ENCODE peak calls at places on chromosomes 11 and 22, in six cellular contexts. A, K, B, H, N and E are unnamed samples.

GRCh38 chr11:131408011-131408640 is 37.7 kb downstream of the NTM start:
- DNase-seq in N (no peak), H (no peak), B (no peak), K (no peak), A (no peak), E (peak)

GRCh38 chr11:43558056-43558455 is 122.5 kb upstream of the HSD17B12 start:
- DNase-seq in N (no peak), K (peak), B (no peak), H (no peak), A (no peak), E (no peak)

GRCh38 chr11:104191124-104191523 is 27.2 kb upstream of the PDGFD start:
- DNase-seq in A (no peak), K (no peak), H (no peak), N (no peak), B (peak), E (no peak)

GRCh38 chr22:29628982-29629381 is 25.5 kb downstream of the NF2 start:
- DNase-seq in H (no peak), B (no peak), N (no peak), K (no peak), A (no peak), E (no peak)

GRCh38 chr11:5631969-5632635 is 7.3 kb downstream of the TRIM34 start:
- DNase-seq in A (no peak), H (no peak), K (no peak), N (peak), B (no peak), E (no peak)

GRCh38 chr22:49934144-49934890 is 15.9 kb downstream of the CRELD2 start:
- DNase-seq in K (no peak), N (peak), A (peak), H (no peak), B (no peak), E (no peak)

GRCh38 chr22:23225724-23226496 is 45.6 kb downstream of the BCR start:
- DNase-seq in K (no peak), H (no peak), A (no peak), B (no peak), N (no peak), E (peak)

GRCh38 chr11:111586305-111586915 is 15.8 kb upstream of the SIK2 start:
- DNase-seq in B (peak), H (no peak), K (no peak), A (no peak), N (peak), E (peak)

GRCh38 chr11:8092587-8093424 is 11.8 kb downstream of the TUB start:
- DNase-seq in K (peak), N (no peak), A (no peak), H (peak), B (peak), E (peak)

GRCh38 chr11:29336727-29337212 is 680.1 kb downstream of the KCNA4 start:
- DNase-seq in N (no peak), A (no peak), H (peak), K (peak), B (no peak), E (no peak)

GRCh38 chr11:1755344-1756023 is 5.1 kb upstream of the IFITM10 start:
- DNase-seq in H (no peak), B (no peak), N (no peak), K (no peak), A (no peak), E (no peak)

GRCh38 chr22:21041937-21042336 is 3.8 kb upstream of the LRRC74B start:
- DNase-seq in H (no peak), B (peak), K (no peak), A (no peak), N (no peak), E (no peak)

GRCh38 chr22:49373289-49373666 is 454.4 kb downstream of the BRD1 start:
- DNase-seq in A (no peak), B (no peak), K (no peak), N (no peak), H (no peak), E (no peak)

GRCh38 chr11:47185305-47186075 is 744 bp downstream of the PACSIN3 start:
- DNase-seq in N (no peak), A (peak), K (peak), B (no peak), H (no peak), E (peak)

GRCh38 chr11:102770191-102770590 is 10.2 kb downstream of the MMP10 start:
- DNase-seq in N (no peak), A (no peak), B (no peak), K (no peak), H (no peak), E (no peak)

GRCh38 chr11:44498524-44498923 is 66.9 kb upstream of the CD82 start:
- DNase-seq in B (no peak), N (no peak), H (no peak), K (no peak), A (no peak), E (no peak)

GRCh38 chr11:75474878-75475766 is 42.1 kb upstream of the KLHL35 start:
- DNase-seq in K (no peak), N (no peak), A (no peak), H (no peak), B (peak), E (no peak)

GRCh38 chr11:73267122-73267846 is 4.9 kb upstream of the P2RY6 start:
- DNase-seq in B (no peak), K (no peak), N (no peak), A (no peak), H (no peak), E (no peak)

GRCh38 chr22:36986242-36986821 is 32.9 kb downstream of the TST start:
- DNase-seq in N (no peak), K (no peak), A (no peak), B (no peak), H (no peak), E (no peak)

GRCh38 chr11:90332415-90332814 is 109.6 kb upstream of the CHORDC1 start:
- DNase-seq in K (no peak), A (no peak), B (no peak), N (no peak), H (no peak), E (no peak)

GRCh38 chr11:15911377-15912044 is 444.8 kb downstream of the SOX6 start:
- DNase-seq in N (no peak), H (no peak), A (no peak), B (no peak), K (no peak), E (no peak)

GRCh38 chr11:1353383-1354124 is 36.2 kb upstream of the BRSK2 start:
- DNase-seq in K (peak), A (no peak), H (no peak), B (no peak), N (peak), E (no peak)

GRCh38 chr22:37258810-37259472 is 14.9 kb upstream of the RAC2 start:
- DNase-seq in K (peak), N (no peak), H (no peak), A (no peak), B (no peak), E (no peak)

GRCh38 chr22:41504397-41504796 is 35.5 kb downstream of the ACO2 start:
- DNase-seq in B (peak), A (no peak), N (peak), K (no peak), H (no peak), E (no peak)

GRCh38 chr11:11722861-11723260 is 101.1 kb upstream of the GALNT18 start:
- DNase-seq in N (no peak), A (no peak), H (no peak), B (no peak), K (no peak), E (no peak)

GRCh38 chr22:44880588-44881245 is 128.3 kb downstream of the ARHGAP8 start:
- DNase-seq in B (no peak), H (no peak), N (no peak), K (no peak), A (no peak), E (no peak)